ENCODE peak calls at places on chromosomes 11 and 22, in four cellular contexts. N is A549, S is HCT116, V is AG09319. B is an unnamed sample.

GRCh38 chr22:26777402-26777801 is 120.0 kb downstream of the MIAT start:
- DNase-seq in S (no peak), N (no peak), V (no peak), B (no peak)

GRCh38 chr11:24760681-24761080 is 263.8 kb downstream of the LUZP2 start:
- DNase-seq in S (no peak), V (no peak), N (no peak), B (no peak)

GRCh38 chr11:130781906-130782305 is 134.4 kb downstream of the SNX19 start:
- DNase-seq in V (no peak), S (no peak), N (peak), B (no peak)

GRCh38 chr11:118629761-118630661 is 22.6 kb downstream of the PHLDB1 start:
- DNase-seq in V (no peak), N (no peak), S (no peak), B (no peak)

GRCh38 chr22:21693999-21694341 is 28.2 kb downstream of the PPIL2 start:
- DNase-seq in V (no peak), S (no peak), N (no peak), B (no peak)

GRCh38 chr22:22520667-22521602 is 865 bp upstream of the ZNF280A start:
- DNase-seq in S (no peak), V (no peak), N (no peak), B (no peak)

GRCh38 chr11:79369094-79369493 is 71.7 kb downstream of the TENM4 start:
- DNase-seq in N (no peak), S (no peak), V (no peak), B (no peak)

GRCh38 chr11:18498039-18498438 is 28.7 kb downstream of the TSG101 start:
- DNase-seq in N (no peak), S (no peak), V (no peak), B (no peak)

GRCh38 chr11:122920579-122920978 is 38.0 kb downstream of the JHY start:
- DNase-seq in S (no peak), N (no peak), V (no peak), B (no peak)

GRCh38 chr11:20873054-20873453 is 203.7 kb downstream of the NELL1 start:
- DNase-seq in N (peak), S (no peak), V (no peak), B (peak)

GRCh38 chr11:111402411-111402810 is 23.3 kb upstream of the POU2AF1 start:
- DNase-seq in V (no peak), S (no peak), N (no peak), B (no peak)

GRCh38 chr11:84800755-84801346 is 826.3 kb downstream of the DLG2 start:
- DNase-seq in V (peak), N (peak), S (peak), B (peak)

GRCh38 chr22:40237241-40237640 is 59.5 kb downstream of the TNRC6B start:
- DNase-seq in N (no peak), V (no peak), S (no peak), B (no peak)

GRCh38 chr11:45931739-45932138 is 9.3 kb downstream of the LARGE2 start:
- DNase-seq in S (no peak), N (no peak), V (no peak), B (no peak)

GRCh38 chr22:43393132-43393844 is 18.5 kb upstream of the MPPED1 start:
- DNase-seq in V (no peak), S (no peak), N (no peak), B (no peak)

GRCh38 chr11:124481365-124482323 is 36.1 kb upstream of the OR8B8 start:
- DNase-seq in N (peak), V (peak), S (no peak), B (peak)

DNA sequence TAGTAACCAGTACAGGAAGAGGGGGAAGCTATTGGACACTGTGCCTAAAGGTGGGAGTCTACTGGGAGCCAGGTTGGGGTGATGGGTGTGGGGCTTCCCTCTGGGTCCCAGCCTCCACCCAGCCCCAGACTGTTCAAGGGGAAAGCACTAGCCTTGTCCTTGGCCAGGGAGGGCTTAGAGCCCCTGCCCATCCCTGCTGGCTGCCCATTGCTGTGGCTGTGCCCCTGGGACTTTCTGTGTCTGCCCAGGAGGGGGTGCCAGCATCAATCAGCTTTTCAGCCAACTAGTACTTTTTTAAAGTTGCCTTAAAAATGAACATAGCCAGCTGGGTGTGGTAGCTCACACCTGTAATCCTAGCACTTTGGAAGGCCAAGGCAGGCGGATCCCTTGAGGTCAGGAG is 19.9 kb downstream of the INCENP start:
- DNase-seq in V (no peak), N (no peak), S (no peak), B (no peak)
- TF ChIP-seq CTCF in V (no peak), N (no peak), S (peak), B (no peak)

GRCh38 chr11:1480555-1481482 is 5.8 kb downstream of the MOB2 start:
- DNase-seq in V (no peak), S (no peak), N (no peak), B (no peak)
- TF ChIP-seq CTCF in V (no peak), S (no peak), N (no peak), B (no peak)

DNA sequence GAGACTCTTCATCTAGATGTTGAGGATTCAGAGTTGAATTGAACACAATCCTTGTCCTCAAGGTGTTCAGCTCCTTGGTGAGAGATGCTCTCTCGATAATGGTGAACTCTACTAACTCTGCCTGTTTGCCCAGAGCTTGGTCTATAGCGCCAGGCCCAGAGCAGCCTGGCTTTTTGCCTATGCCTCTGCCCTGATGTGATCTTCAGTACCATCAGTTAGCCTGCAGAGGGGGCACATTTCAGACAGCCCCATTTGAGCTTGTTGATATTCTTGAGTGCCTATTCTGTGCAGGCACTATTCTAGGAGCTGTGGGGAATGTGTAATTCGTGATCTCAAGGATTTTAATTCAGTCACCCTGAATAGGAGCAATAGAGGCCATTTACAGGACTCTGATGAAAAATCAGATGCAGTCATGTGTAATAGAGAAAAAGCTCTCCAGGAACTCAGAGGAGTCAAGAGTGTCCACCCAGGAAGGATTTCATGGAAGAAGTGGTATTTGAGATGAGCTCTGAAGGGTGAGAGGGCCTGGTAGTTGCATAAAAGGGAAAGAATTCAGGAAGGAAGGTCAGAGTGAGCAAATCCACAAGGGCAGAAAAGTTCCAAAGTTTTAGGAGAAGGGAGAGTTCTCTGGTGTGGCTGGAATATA is 19.3 kb downstream of the GTPBP1 start:
- DNase-seq in S (no peak), N (peak), V (no peak), B (peak)
- TF ChIP-seq CTCF in S (peak), N (peak), V (peak), B (no peak)

GRCh38 chr11:86934933-86935579 is 20.1 kb downstream of the FZD4 start:
- DNase-seq in N (no peak), S (no peak), V (no peak), B (no peak)
- TF ChIP-seq CTCF in N (no peak), S (no peak), V (no peak), B (no peak)